ENCODE peak calls at places on chromosomes 6 and 20, in six cellular contexts. A is HepG2, T is body of pancreas, Q is transverse colon, Z is ovary, L is right lobe of liver. B is an unnamed sample.

GRCh38 chr20:62776692-62777527 is 19.4 kb upstream of the MRGBP start:
- DNase-seq in A (peak), T (peak), L (peak), Q (peak), Z (no peak), B (peak)

GRCh38 chr20:22770240-22770800 is 185.9 kb upstream of the FOXA2 start:
- DNase-seq in T (no peak), A (no peak), Z (no peak), Q (no peak), L (no peak), B (no peak)

GRCh38 chr20:602357-602970 is 7.6 kb downstream of the TCF15 start:
- DNase-seq in L (peak), A (no peak), T (no peak), Z (no peak), Q (no peak), B (no peak)

GRCh38 chr6:38443341-38443740 is 196.4 kb downstream of the BTBD9 start:
- DNase-seq in T (no peak), A (no peak), L (no peak), Q (no peak), Z (no peak), B (no peak)

GRCh38 chr6:55058682-55059081 is 115.6 kb upstream of the HCRTR2 start:
- DNase-seq in T (no peak), Q (no peak), A (no peak), Z (no peak), L (no peak), B (no peak)

GRCh38 chr6:164731539-164731938 is 577.9 kb downstream of the C6orf118 start:
- DNase-seq in Z (no peak), A (no peak), Q (no peak), T (no peak), L (no peak), B (no peak)

GRCh38 chr6:47483853-47484546 is 6.4 kb downstream of the CD2AP start:
- DNase-seq in A (peak), T (no peak), Z (no peak), L (no peak), Q (no peak), B (no peak)

GRCh38 chr6:108106261-108106660 is 31.7 kb upstream of the OSTM1 start:
- DNase-seq in A (no peak), T (no peak), Z (no peak), L (no peak), Q (no peak), B (no peak)

GRCh38 chr6:52726741-52727535 is 36.3 kb downstream of the GSTA2 start:
- DNase-seq in A (no peak), T (no peak), Q (no peak), L (no peak), Z (no peak), B (no peak)

GRCh38 chr20:61959301-61959700 is 106.4 kb downstream of the TAF4 start:
- DNase-seq in Z (peak), L (no peak), A (no peak), T (no peak), Q (no peak), B (no peak)

GRCh38 chr6:167092672-167093339 is 30.1 kb upstream of the CCR6 start:
- DNase-seq in T (no peak), Z (no peak), A (no peak), Q (no peak), L (no peak), B (no peak)
- TF ChIP-seq POLR2A in T (no peak), Z (no peak), A (no peak), Q (no peak), L (no peak), B (no peak)

GRCh38 chr6:87487555-87487954 is 14.8 kb downstream of the SLC35A1 start:
- DNase-seq in Q (no peak), Z (no peak), T (no peak), L (no peak), A (no peak), B (no peak)
- TF ChIP-seq POLR2A in Q (no peak), Z (no peak), T (no peak), L (no peak), A (no peak), B (no peak)

GRCh38 chr6:170584181-170584953 is at the start of gene PDCD2:
- DNase-seq in T (peak), L (peak), Q (peak), A (peak), Z (peak), B (peak)
- TF ChIP-seq POLR2A in T (peak), L (peak), Q (peak), A (peak), Z (peak), B (peak)

GRCh38 chr6:156698239-156699016 is 78.8 kb upstream of the ARID1B start:
- DNase-seq in Q (peak), Z (no peak), A (no peak), T (no peak), L (no peak), B (no peak)
- TF ChIP-seq POLR2A in Q (no peak), Z (no peak), A (no peak), T (no peak), L (no peak), B (no peak)

GRCh38 chr6:11277275-11278206 is 45.1 kb upstream of the NEDD9 start:
- DNase-seq in T (peak), Q (no peak), Z (no peak), L (no peak), A (peak), B (no peak)
- TF ChIP-seq POLR2A in T (no peak), Q (no peak), Z (no peak), L (no peak), A (no peak), B (no peak)

GRCh38 chr6:49645139-49645538 is 8.5 kb upstream of the RHAG start:
- DNase-seq in A (no peak), Q (no peak), L (no peak), Z (no peak), T (no peak), B (no peak)

GRCh38 chr6:49646942-49647341 is 10.3 kb upstream of the RHAG start:
- DNase-seq in Z (no peak), A (no peak), L (no peak), T (no peak), Q (no peak), B (no peak)

GRCh38 chr6:49646130-49646824 is 9.6 kb upstream of the RHAG start:
- DNase-seq in Q (no peak), Z (no peak), T (no peak), A (no peak), L (no peak), B (no peak)

GRCh38 chr6:49649982-49650381 is 13.3 kb upstream of the RHAG start:
- DNase-seq in Z (no peak), A (no peak), Q (no peak), T (no peak), L (no peak), B (no peak)

DNA sequence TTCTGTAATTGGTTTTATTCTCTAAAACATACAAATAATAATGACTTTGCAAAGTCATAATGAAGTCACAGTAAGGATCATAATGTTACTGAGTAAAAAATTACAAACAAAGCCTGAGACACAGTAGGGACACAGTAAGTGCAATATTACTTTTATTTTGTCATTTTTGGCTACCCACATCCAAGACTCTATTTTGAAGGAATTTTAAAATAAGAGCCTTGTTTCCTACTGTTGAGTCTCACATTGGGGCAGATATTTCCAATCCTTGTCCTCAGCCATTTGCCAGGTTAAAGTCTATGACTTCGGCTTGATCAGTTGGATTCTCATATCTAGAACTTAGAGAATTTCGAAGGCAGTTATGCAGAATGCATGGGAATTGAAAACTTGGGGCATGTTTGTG is 10.8 kb upstream of the RHAG start:
- DNase-seq in L (no peak), Q (no peak), Z (no peak), T (no peak), A (no peak), B (no peak)
- TF ChIP-seq POLR2A in L (no peak), Q (no peak), Z (no peak), T (no peak), A (no peak), B (no peak)

GRCh38 chr20:47352332-47353223 is 3.9 kb downstream of the ZMYND8 start:
- DNase-seq in A (no peak), L (peak), Z (peak), Q (peak), T (peak), B (no peak)
- TF ChIP-seq POLR2A in A (no peak), L (peak), Z (no peak), Q (peak), T (peak), B (no peak)

GRCh38 chr20:51379601-51380341 is 162.7 kb downstream of the NFATC2 start:
- DNase-seq in Q (no peak), A (no peak), T (no peak), Z (no peak), L (no peak), B (no peak)
- TF ChIP-seq POLR2A in Q (no peak), A (no peak), T (no peak), Z (no peak), L (no peak), B (no peak)

GRCh38 chr6:24494726-24495515 is at the start of gene ALDH5A1:
- DNase-seq in A (peak), Z (peak), T (peak), L (peak), Q (peak), B (peak)
- TF ChIP-seq POLR2A in A (peak), Z (no peak), T (peak), L (peak), Q (no peak), B (no peak)